ENCODE peak calls at places on chromosomes 16 and 17, in four cellular contexts. One of them, this sample, is unnamed.

GRCh38 chr16:81697321-81697885 is 81.7 kb upstream of the PLCG2 start:
- DNase-seq in mammary epithelial cell: peak; percentile 48
- DNase-seq in HFF-Myc: no peak
- DNase-seq in AG09309: no peak
- DNase-seq in this sample: peak; percentile 76

GRCh38 chr17:75152971-75153853 is 1.1 kb downstream of the JPT1 start:
- DNase-seq in AG09309: no peak
- DNase-seq in HFF-Myc: no peak
- DNase-seq in mammary epithelial cell: peak; percentile 57
- DNase-seq in this sample: peak; percentile 68

GRCh38 chr17:69597898-69598692 is 183.6 kb downstream of the MAP2K6 start:
- DNase-seq in AG09309: no peak
- DNase-seq in HFF-Myc: no peak
- DNase-seq in mammary epithelial cell: peak; percentile 77
- DNase-seq in this sample: no peak

GRCh38 chr16:55499281-55499680 is 9.6 kb upstream of the LPCAT2 start:
- DNase-seq in mammary epithelial cell: no peak
- DNase-seq in AG09309: no peak
- DNase-seq in HFF-Myc: no peak
- DNase-seq in this sample: no peak

GRCh38 chr17:78901806-78902205 is 1.2 kb downstream of the CEP295NL start:
- DNase-seq in HFF-Myc: no peak
- DNase-seq in AG09309: no peak
- DNase-seq in mammary epithelial cell: no peak
- DNase-seq in this sample: no peak

GRCh38 chr17:2723505-2723996 is 12.0 kb upstream of the CLUH start:
- DNase-seq in HFF-Myc: no peak
- DNase-seq in mammary epithelial cell: no peak
- DNase-seq in AG09309: no peak
- DNase-seq in this sample: no peak

GRCh38 chr16:17784073-17784472 is 313.3 kb upstream of the XYLT1 start:
- DNase-seq in AG09309: no peak
- DNase-seq in HFF-Myc: peak; percentile 48
- DNase-seq in mammary epithelial cell: peak; percentile 34
- DNase-seq in this sample: peak; percentile 10

GRCh38 chr17:30395398-30396022 is 16.8 kb downstream of the CPD start:
- DNase-seq in AG09309: no peak
- DNase-seq in HFF-Myc: no peak
- DNase-seq in mammary epithelial cell: no peak
- DNase-seq in this sample: no peak

GRCh38 chr16:88009566-88010342 is 58.5 kb downstream of the BANP start:
- DNase-seq in AG09309: no peak
- DNase-seq in mammary epithelial cell: no peak
- DNase-seq in HFF-Myc: no peak
- DNase-seq in this sample: no peak

GRCh38 chr16:84614914-84615813 is 2.7 kb downstream of the COTL1 start:
- DNase-seq in AG09309: no peak
- DNase-seq in HFF-Myc: no peak
- DNase-seq in mammary epithelial cell: no peak
- DNase-seq in this sample: no peak

GRCh38 chr16:50694206-50694605 is 800 bp downstream of the NOD2 start:
- DNase-seq in AG09309: no peak
- DNase-seq in mammary epithelial cell: no peak
- DNase-seq in HFF-Myc: no peak
- DNase-seq in this sample: peak; percentile 43

GRCh38 chr16:19384656-19385055 is 33.0 kb upstream of the TMC5 start:
- DNase-seq in HFF-Myc: no peak
- DNase-seq in mammary epithelial cell: peak; percentile 67
- DNase-seq in AG09309: no peak
- DNase-seq in this sample: no peak

GRCh38 chr16:90019543-90020259 is 445 bp upstream of the DBNDD1 start:
- DNase-seq in HFF-Myc: no peak
- DNase-seq in AG09309: no peak
- DNase-seq in mammary epithelial cell: no peak
- DNase-seq in this sample: peak; percentile 45
- TF ChIP-seq CTCF in HFF-Myc: no peak
- TF ChIP-seq CTCF in AG09309: no peak
- TF ChIP-seq CTCF in mammary epithelial cell: peak; percentile 33
- TF ChIP-seq CTCF in this sample: peak; percentile 54

GRCh38 chr16:61587526-61587925 is 448.7 kb downstream of the CDH8 start:
- DNase-seq in HFF-Myc: no peak
- DNase-seq in mammary epithelial cell: no peak
- DNase-seq in AG09309: no peak
- DNase-seq in this sample: no peak
- H3K4me3 ChIP-seq in HFF-Myc: no peak overlapping the region
- H3K4me3 ChIP-seq in mammary epithelial cell: no peak overlapping the region
- H3K4me3 ChIP-seq in AG09309: no peak overlapping the region
- H3K4me3 ChIP-seq in this sample: no peak overlapping the region

GRCh38 chr17:33522623-33523022 is 229.5 kb upstream of the ASIC2 start:
- DNase-seq in AG09309: no peak
- DNase-seq in HFF-Myc: no peak
- DNase-seq in mammary epithelial cell: no peak
- DNase-seq in this sample: no peak
- TF ChIP-seq CTCF in AG09309: no peak
- TF ChIP-seq CTCF in HFF-Myc: no peak
- TF ChIP-seq CTCF in mammary epithelial cell: no peak
- TF ChIP-seq CTCF in this sample: no peak

DNA sequence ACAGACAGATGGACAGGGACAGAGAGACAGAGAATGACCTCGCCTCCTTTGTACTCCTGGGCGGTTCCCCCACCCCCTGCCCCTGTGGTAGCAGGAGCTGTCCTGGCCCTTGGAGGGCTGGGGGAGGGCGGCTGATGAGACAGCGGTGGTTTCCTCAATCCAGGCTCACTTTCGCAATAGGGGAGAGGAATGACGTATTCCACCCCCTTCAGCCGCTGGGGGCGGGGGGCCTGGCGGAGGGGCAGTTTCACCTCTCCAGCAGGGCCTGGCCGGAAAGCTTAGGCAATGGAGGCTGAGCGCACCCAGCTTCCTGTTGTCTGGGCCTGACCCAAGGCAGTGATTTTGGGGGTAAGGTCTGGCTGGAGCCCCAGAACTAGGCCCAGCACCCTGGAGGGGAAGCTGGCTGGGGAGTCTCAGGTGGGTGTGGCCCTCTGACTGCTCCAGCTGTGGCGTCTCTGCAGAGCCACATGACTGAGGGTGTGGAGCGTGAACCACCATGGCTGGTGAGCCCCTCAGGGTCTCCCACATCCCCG is 7.4 kb downstream of the FMNL1 start:
- DNase-seq in AG09309: peak; percentile 76
- DNase-seq in mammary epithelial cell: peak; percentile 90
- DNase-seq in HFF-Myc: peak; percentile 36
- DNase-seq in this sample: peak; percentile 94
- H3K4me3 ChIP-seq in AG09309: no peak overlapping the region
- H3K4me3 ChIP-seq in mammary epithelial cell: no peak overlapping the region
- H3K4me3 ChIP-seq in HFF-Myc: no peak overlapping the region
- H3K4me3 ChIP-seq in this sample: peak overlapping the region; percentile 96

GRCh38 chr16:69861276-69862030 is 89.7 kb upstream of the CLEC18A start:
- DNase-seq in HFF-Myc: no peak
- DNase-seq in mammary epithelial cell: no peak
- DNase-seq in AG09309: peak; percentile 58
- DNase-seq in this sample: no peak

GRCh38 chr16:69858196-69859104 is 92.7 kb upstream of the CLEC18A start:
- DNase-seq in mammary epithelial cell: no peak
- DNase-seq in AG09309: no peak
- DNase-seq in HFF-Myc: no peak
- DNase-seq in this sample: no peak

GRCh38 chr16:69860233-69861231 is 90.6 kb upstream of the CLEC18A start:
- DNase-seq in AG09309: no peak
- DNase-seq in HFF-Myc: no peak
- DNase-seq in mammary epithelial cell: no peak
- DNase-seq in this sample: no peak

GRCh38 chr16:69855587-69855986 is 93.5 kb downstream of the WWP2 start:
- DNase-seq in mammary epithelial cell: no peak
- DNase-seq in AG09309: no peak
- DNase-seq in HFF-Myc: no peak
- DNase-seq in this sample: no peak

GRCh38 chr16:69859105-69859969 is 91.8 kb upstream of the CLEC18A start:
- DNase-seq in AG09309: no peak
- DNase-seq in HFF-Myc: no peak
- DNase-seq in mammary epithelial cell: peak; percentile 19
- DNase-seq in this sample: peak; percentile 52
- TF ChIP-seq CTCF in AG09309: no peak
- TF ChIP-seq CTCF in HFF-Myc: no peak
- TF ChIP-seq CTCF in mammary epithelial cell: peak; percentile 54
- TF ChIP-seq CTCF in this sample: peak; percentile 38

DNA sequence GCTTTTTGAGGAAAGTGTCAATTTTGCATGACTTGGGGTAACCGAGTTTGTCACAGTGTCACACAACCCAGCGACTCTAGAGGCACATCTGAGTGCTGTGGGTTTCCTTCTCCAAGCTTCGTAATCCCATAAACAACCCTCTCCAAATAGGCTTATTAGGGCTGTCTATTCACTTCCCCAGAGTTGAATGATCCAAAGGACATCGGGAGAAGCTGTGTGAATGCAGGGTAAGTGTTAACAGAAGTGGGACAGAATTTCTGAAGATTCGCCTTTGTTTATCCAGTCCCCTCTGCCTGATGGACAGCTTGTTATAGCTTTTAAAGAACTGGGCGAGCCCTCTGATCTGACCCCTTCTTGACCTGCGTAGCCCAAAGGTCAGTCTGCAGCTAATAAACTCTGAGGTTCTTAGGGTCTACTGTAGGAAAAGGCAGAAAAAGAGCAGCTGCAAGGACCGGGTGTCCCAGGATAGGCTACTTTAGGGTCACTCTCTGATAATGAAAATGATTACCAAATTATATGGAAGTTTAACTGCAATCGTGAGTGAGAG is 233.2 kb downstream of the FTO start:
- DNase-seq in mammary epithelial cell: no peak
- DNase-seq in HFF-Myc: no peak
- DNase-seq in AG09309: no peak
- DNase-seq in this sample: no peak
- H3K4me3 ChIP-seq in mammary epithelial cell: no peak overlapping the region
- H3K4me3 ChIP-seq in HFF-Myc: no peak overlapping the region
- H3K4me3 ChIP-seq in AG09309: no peak overlapping the region
- H3K4me3 ChIP-seq in this sample: no peak overlapping the region